ENCODE peak calls at places on chromosomes 1 and 21, in six cellular contexts. Y is stimulated activated CD8-positive, alpha-beta memory T cell treated with anti-CD3 and anti-CD28 coated beads, Interleukin-2, amount 100 ng/mL, for 1 hour; V is GM04503; F is EH; W is SW480; J is GM23338. X is an unnamed sample.

GRCh38 chr1:35315649-35316048 is 47.1 kb downstream of the ZMYM4 start:
- DNase-seq in J (no peak), V (no peak), F (no peak), W (no peak), Y (no peak), X (no peak)

GRCh38 chr1:244381887-244382565 is 69.7 kb downstream of the ADSS2 start:
- DNase-seq in Y (no peak), V (peak), W (no peak), F (peak), J (no peak), X (no peak)

GRCh38 chr1:202200669-202201068 is 7.1 kb downstream of the LGR6 start:
- DNase-seq in F (no peak), J (no peak), V (no peak), Y (no peak), W (no peak), X (no peak)

GRCh38 chr1:33930346-33931114 is 66.7 kb downstream of the HMGB4 start:
- DNase-seq in Y (no peak), F (no peak), V (no peak), J (no peak), W (peak), X (no peak)

GRCh38 chr1:210293191-210293607 is 35.5 kb upstream of the HHAT start:
- DNase-seq in V (peak), W (no peak), Y (no peak), J (no peak), F (peak), X (no peak)

GRCh38 chr1:56954664-56955063 is 11.2 kb downstream of the C8B start:
- DNase-seq in F (no peak), J (no peak), V (no peak), Y (no peak), W (no peak), X (no peak)

GRCh38 chr1:202576816-202577215 is 133.4 kb downstream of the SYT2 start:
- DNase-seq in W (no peak), F (peak), J (no peak), V (peak), Y (no peak), X (no peak)

GRCh38 chr21:32147041-32147440 is 131.8 kb downstream of the MIS18A start:
- DNase-seq in Y (no peak), J (no peak), F (peak), V (no peak), W (no peak), X (no peak)

GRCh38 chr1:206581571-206581981 is 30.7 kb downstream of the EIF2D start:
- DNase-seq in J (no peak), F (no peak), W (no peak), Y (no peak), V (no peak), X (no peak)

GRCh38 chr21:27532081-27532480 is 565.2 kb upstream of the ADAMTS5 start:
- DNase-seq in Y (no peak), V (no peak), J (no peak), F (peak), W (peak), X (no peak)

GRCh38 chr1:15836772-15837669 is 10.5 kb upstream of the SPEN start:
- DNase-seq in W (peak), F (no peak), J (peak), Y (peak), V (no peak), X (no peak)

GRCh38 chr1:170402451-170403311 is 129.3 kb upstream of the GORAB start:
- DNase-seq in F (peak), J (no peak), Y (no peak), V (peak), W (no peak), X (no peak)

GRCh38 chr1:236011641-236012040 is 53.2 kb downstream of the NID1 start:
- DNase-seq in F (no peak), W (no peak), V (no peak), Y (no peak), J (no peak), X (no peak)

GRCh38 chr1:154849645-154850131 is 20.4 kb downstream of the KCNN3 start:
- DNase-seq in W (no peak), F (no peak), J (no peak), V (no peak), Y (no peak), X (no peak)

GRCh38 chr21:19541612-19542011 is 1138.0 kb upstream of the TMPRSS15 start:
- DNase-seq in V (no peak), Y (no peak), W (no peak), J (no peak), F (no peak), X (no peak)

GRCh38 chr1:152050886-152051764 is 14.3 kb upstream of the S100A11 start:
- DNase-seq in W (no peak), F (peak), J (peak), V (no peak), Y (no peak), X (no peak)

GRCh38 chr21:35861656-35862055 is 198.7 kb downstream of the SETD4 start:
- DNase-seq in V (peak), Y (no peak), F (peak), W (peak), J (no peak), X (no peak)

GRCh38 chr21:36263797-36264196 is 56.2 kb upstream of the MORC3 start:
- DNase-seq in Y (no peak), J (no peak), F (no peak), V (no peak), W (no peak), X (no peak)

GRCh38 chr1:117686907-117687306 is 81.1 kb downstream of the TENT5C start:
- DNase-seq in W (no peak), V (no peak), F (peak), Y (no peak), J (no peak), X (no peak)

GRCh38 chr1:19437911-19438310 is 47.4 kb downstream of the CAPZB start:
- DNase-seq in W (no peak), Y (no peak), V (no peak), F (no peak), J (no peak), X (no peak)

GRCh38 chr1:35369922-35370671 is 101.6 kb downstream of the ZMYM4 start:
- DNase-seq in V (peak), W (no peak), Y (no peak), F (peak), J (peak), X (no peak)

GRCh38 chr1:38013027-38013588 is 574 bp downstream of the UTP11 start:
- DNase-seq in J (peak), F (peak), Y (no peak), W (no peak), V (no peak), X (no peak)

GRCh38 chr21:33478858-33479678 is 706 bp downstream of the TMEM50B start:
- DNase-seq in W (peak), F (peak), J (peak), Y (no peak), V (no peak), X (no peak)

GRCh38 chr1:154847891-154848290 is 22.2 kb downstream of the KCNN3 start:
- DNase-seq in W (no peak), Y (no peak), F (peak), V (no peak), J (no peak), X (no peak)

GRCh38 chr1:88180449-88181108 is 503.5 kb upstream of the PKN2 start:
- DNase-seq in J (peak), Y (no peak), V (peak), W (peak), F (peak), X (peak)

GRCh38 chr1:2378441-2378851 is 12.9 kb downstream of the MORN1 start:
- DNase-seq in Y (no peak), W (no peak), F (no peak), V (no peak), J (no peak), X (no peak)

GRCh38 chr21:34801519-34802132 is 132.8 kb downstream of the CLIC6 start:
- DNase-seq in J (peak), F (no peak), Y (no peak), V (no peak), W (peak), X (no peak)

GRCh38 chr1:209651148-209651547 is 1.1 kb downstream of the LAMB3 start:
- DNase-seq in F (peak), W (peak), V (no peak), J (no peak), Y (peak), X (peak)

GRCh38 chr1:103129255-103129654 is 20.9 kb upstream of the COL11A1 start:
- DNase-seq in J (no peak), F (peak), V (peak), W (no peak), Y (no peak), X (no peak)

GRCh38 chr21:46618738-46619369 is 14.0 kb upstream of the S100B start:
- DNase-seq in V (peak), J (no peak), Y (no peak), W (no peak), F (peak), X (no peak)

GRCh38 chr1:173297798-173298391 is 90.8 kb upstream of the TNFSF4 start:
- DNase-seq in W (peak), V (no peak), Y (no peak), F (no peak), J (no peak), X (no peak)

GRCh38 chr1:10245674-10246073 is 35.3 kb downstream of the KIF1B start:
- DNase-seq in Y (no peak), V (no peak), F (no peak), W (no peak), J (no peak), X (no peak)

GRCh38 chr1:208433086-208433485 is 188.9 kb upstream of the PLXNA2 start:
- DNase-seq in V (peak), W (no peak), Y (no peak), F (peak), J (no peak), X (no peak)

GRCh38 chr1:224582041-224582440 is 34.1 kb upstream of the CNIH3 start:
- DNase-seq in Y (no peak), J (no peak), W (no peak), F (no peak), V (no peak), X (no peak)

GRCh38 chr1:66331641-66332523 is 202.1 kb upstream of the SGIP1 start:
- DNase-seq in Y (peak), J (peak), W (no peak), F (peak), V (peak), X (no peak)

GRCh38 chr1:110630770-110631663 is 24.9 kb upstream of the KCNA2 start:
- DNase-seq in W (peak), Y (peak), V (no peak), F (peak), J (peak), X (peak)